ENCODE peak calls at places on chromosomes 12 and 14, in ten cellular contexts. J is epithelial cell of esophagus, Z is bronchial epithelial cell, I is endodermal cell, N is IMR-90, S is OCI-LY7, G is skeletal muscle cell, M is breast epithelium, E is transverse colon, A is Peyer's patch. U is an unnamed sample.

GRCh38 chr12:56836800-56837663 is 73.9 kb downstream of the HSD17B6 start:
- DNase-seq in N (peak), I (no peak), G (peak), Z (peak), J (peak), E (no peak), S (peak), A (no peak), M (no peak), U (peak)

GRCh38 chr12:62910549-62911169 is 24.3 kb downstream of the PPM1H start:
- DNase-seq in G (no peak), J (no peak), E (no peak), N (no peak), S (no peak), I (peak), M (no peak), A (no peak), Z (no peak), U (no peak)

GRCh38 chr14:29810657-29811056 is 117.0 kb downstream of the PRKD1 start:
- DNase-seq in G (no peak), I (no peak), Z (peak), M (no peak), N (no peak), E (no peak), S (no peak), J (peak), A (no peak), U (no peak)

GRCh38 chr14:93859957-93860356 is 67.2 kb upstream of the FAM181A start:
- DNase-seq in E (peak), I (no peak), S (no peak), G (no peak), N (no peak), Z (no peak), M (peak), J (no peak), A (no peak), U (no peak)

GRCh38 chr12:76037130-76038105 is 5.8 kb upstream of the PHLDA1 start:
- DNase-seq in I (peak), Z (peak), A (no peak), M (no peak), J (peak), S (peak), E (no peak), G (peak), N (peak), U (peak)

GRCh38 chr14:58746261-58746660 is 108.5 kb downstream of the DACT1 start:
- DNase-seq in J (peak), A (no peak), S (no peak), Z (peak), N (peak), I (no peak), M (no peak), E (no peak), G (no peak), U (no peak)

GRCh38 chr12:102874819-102875218 is 42.2 kb downstream of the PAH start:
- DNase-seq in N (no peak), Z (no peak), S (no peak), A (no peak), J (no peak), M (no peak), E (no peak), I (no peak), G (no peak), U (no peak)

GRCh38 chr14:24761141-24761540 is 127.2 kb upstream of the GZMB start:
- DNase-seq in N (no peak), E (no peak), G (no peak), S (no peak), A (no peak), J (no peak), M (no peak), I (no peak), Z (no peak), U (no peak)

DNA sequence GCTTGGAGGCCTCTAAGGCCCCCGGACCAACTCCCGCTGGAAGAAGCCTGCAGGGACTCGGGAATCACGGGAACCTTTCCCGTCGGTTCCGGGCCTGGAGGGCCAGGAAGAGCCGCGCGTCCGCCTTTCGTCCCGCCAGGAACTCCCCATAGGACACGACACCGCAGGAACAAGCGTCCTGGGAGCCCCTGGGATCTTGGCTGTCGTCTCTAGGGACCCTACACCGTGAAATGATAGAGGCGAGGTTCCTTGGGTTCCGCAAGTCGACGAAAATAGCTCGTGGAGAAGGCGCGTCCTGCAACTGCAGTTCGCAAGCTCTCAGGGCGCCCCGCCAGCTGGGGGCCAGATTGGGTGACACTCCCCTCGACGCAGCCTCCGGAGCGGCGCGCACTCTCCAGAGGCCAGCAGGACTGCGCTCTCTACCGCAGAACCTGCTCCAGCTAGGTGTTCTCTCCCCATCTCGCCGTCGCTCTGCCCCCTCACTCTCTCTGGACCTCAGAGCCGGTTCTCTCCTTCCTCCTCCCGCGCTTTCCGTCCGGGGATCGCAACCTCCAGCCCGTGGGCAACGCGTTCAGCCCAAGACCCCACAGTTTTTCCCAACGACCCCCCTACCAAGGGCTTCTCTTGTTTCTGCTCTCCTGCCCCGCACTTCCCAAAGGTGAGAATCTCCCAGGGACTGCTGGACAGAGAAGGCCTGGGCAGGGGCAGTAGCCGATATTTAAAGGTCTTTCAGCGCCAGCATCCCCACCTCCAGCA is 776 bp downstream of the BMP4 start:
- DNase-seq in M (no peak), J (peak), G (no peak), S (no peak), A (peak), N (no peak), E (peak), I (peak), Z (no peak), U (peak)
- H3K4me3 ChIP-seq in M (peak), J (peak), G (no peak), S (no peak), A (peak), N (peak), E (peak), I (peak), Z (peak), U (peak)

GRCh38 chr12:110468212-110469048 is at the start of the genes FAM216A and GPN3:
- DNase-seq in N (peak), G (peak), M (peak), E (peak), A (peak), I (peak), Z (peak), J (peak), S (peak), U (peak)
- H3K4me3 ChIP-seq in N (peak), G (peak), M (peak), E (peak), A (peak), I (peak), Z (peak), J (peak), S (peak), U (peak)

GRCh38 chr14:68512088-68512487 is 280.8 kb downstream of the ZFP36L1 start:
- DNase-seq in G (no peak), I (no peak), Z (no peak), N (peak), M (no peak), E (no peak), J (no peak), A (no peak), S (no peak), U (no peak)
- H3K4me3 ChIP-seq in G (no peak), I (no peak), Z (no peak), N (no peak), M (no peak), E (no peak), J (no peak), A (no peak), S (no peak), U (no peak)

GRCh38 chr14:52325126-52325525 is 11.0 kb downstream of the PTGER2 start:
- DNase-seq in M (no peak), N (peak), G (no peak), Z (peak), J (peak), E (no peak), A (no peak), S (peak), I (no peak), U (peak)
- H3K4me3 ChIP-seq in M (no peak), N (no peak), G (no peak), Z (no peak), J (no peak), E (no peak), A (no peak), S (no peak), I (no peak), U (no peak)

GRCh38 chr12:108852674-108853073 is 4.7 kb downstream of the SSH1 start:
- DNase-seq in Z (peak), E (no peak), J (no peak), I (no peak), G (no peak), M (no peak), S (no peak), N (peak), A (no peak), U (no peak)
- H3K4me3 ChIP-seq in Z (no peak), E (no peak), J (no peak), I (no peak), G (no peak), M (peak), S (no peak), N (no peak), A (no peak), U (no peak)

U was measured in GM12865.